ENCODE peak calls at places on chromosomes 1 and 21, in four cellular contexts. One of them, this sample, is unnamed.

GRCh38 chr21:26782349-26782748 is 62.9 kb downstream of the ADAMTS1 start:
- DNase-seq in GM12878: no peak
- DNase-seq in K562: no peak
- DNase-seq in HL-60: no peak
- DNase-seq in this sample: no peak

GRCh38 chr1:224644553-224645154 is 28.5 kb downstream of the CNIH3 start:
- DNase-seq in GM12878: peak
- DNase-seq in K562: peak
- DNase-seq in HL-60: peak
- DNase-seq in this sample: peak

GRCh38 chr1:94142022-94142421 is 21.1 kb upstream of the ABCA4 start:
- DNase-seq in GM12878: no peak
- DNase-seq in K562: no peak
- DNase-seq in HL-60: no peak
- DNase-seq in this sample: no peak

GRCh38 chr1:212606734-212607205 is 1.8 kb upstream of the ATF3 start:
- DNase-seq in GM12878: no peak
- DNase-seq in K562: no peak
- DNase-seq in HL-60: peak
- DNase-seq in this sample: peak

GRCh38 chr1:19024532-19024931 is 68.1 kb upstream of the IFFO2 start:
- DNase-seq in GM12878: no peak
- DNase-seq in K562: no peak
- DNase-seq in HL-60: no peak
- DNase-seq in this sample: no peak

GRCh38 chr1:245201827-245202226 is 47.0 kb downstream of the KIF26B start:
- DNase-seq in GM12878: no peak
- DNase-seq in K562: no peak
- DNase-seq in HL-60: no peak
- DNase-seq in this sample: no peak

GRCh38 chr1:32398401-32398800 is 4.2 kb upstream of the BSDC1 start:
- DNase-seq in GM12878: no peak
- DNase-seq in K562: no peak
- DNase-seq in HL-60: no peak
- DNase-seq in this sample: no peak

GRCh38 chr1:227725036-227725435 is 10.1 kb downstream of the JMJD4 start:
- DNase-seq in GM12878: no peak
- DNase-seq in K562: no peak
- DNase-seq in HL-60: no peak
- DNase-seq in this sample: no peak

GRCh38 chr1:74392186-74392585 is 120.2 kb downstream of the LRRC53 start:
- DNase-seq in GM12878: no peak
- DNase-seq in K562: no peak
- DNase-seq in HL-60: no peak
- DNase-seq in this sample: no peak

GRCh38 chr1:6008084-6008415 is 15.8 kb upstream of the NPHP4 start:
- DNase-seq in GM12878: no peak
- DNase-seq in K562: no peak
- DNase-seq in HL-60: no peak
- DNase-seq in this sample: no peak

DNA sequence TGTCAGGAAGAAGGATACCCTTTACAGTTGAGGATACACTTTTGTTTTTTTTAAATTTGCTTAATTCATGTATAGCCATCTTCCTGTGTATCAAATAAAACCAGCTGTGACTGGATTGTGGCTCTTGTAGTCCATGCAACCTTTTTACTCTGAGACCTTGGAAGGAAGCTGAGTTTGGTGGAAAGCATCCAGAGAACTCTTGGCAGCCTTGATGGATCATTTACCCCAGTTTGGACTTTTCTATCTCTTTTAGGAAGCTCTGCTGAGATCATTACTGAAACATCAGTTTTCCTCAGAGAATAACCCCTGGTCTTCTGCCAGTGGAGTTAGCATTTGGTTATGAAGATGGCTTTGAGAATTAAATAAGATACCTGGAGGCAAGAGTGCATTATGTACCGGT is 21.2 kb upstream of the APOBEC4 start:
- DNase-seq in GM12878: no peak
- DNase-seq in K562: no peak
- DNase-seq in HL-60: no peak
- DNase-seq in this sample: no peak
- TF ChIP-seq SPI1 in GM12878: no peak
- TF ChIP-seq SPI1 in K562: no peak
- TF ChIP-seq SPI1 in HL-60: no peak
- TF ChIP-seq SPI1 in this sample: no peak

GRCh38 chr1:38456564-38456876 is 403.1 kb downstream of the RRAGC start:
- DNase-seq in GM12878: no peak
- DNase-seq in K562: no peak
- DNase-seq in HL-60: no peak
- DNase-seq in this sample: no peak

GRCh38 chr1:38452246-38452645 is 405.7 kb upstream of the POU3F1 start:
- DNase-seq in GM12878: no peak
- DNase-seq in K562: no peak
- DNase-seq in HL-60: no peak
- DNase-seq in this sample: no peak

GRCh38 chr1:38455829-38456563 is 403.6 kb downstream of the RRAGC start:
- DNase-seq in GM12878: no peak
- DNase-seq in K562: no peak
- DNase-seq in HL-60: no peak
- DNase-seq in this sample: no peak

GRCh38 chr1:38454749-38455441 is 404.7 kb downstream of the RRAGC start:
- DNase-seq in GM12878: no peak
- DNase-seq in K562: no peak
- DNase-seq in HL-60: no peak
- DNase-seq in this sample: no peak

GRCh38 chr1:38454236-38454635 is 405.3 kb downstream of the RRAGC start:
- DNase-seq in GM12878: no peak
- DNase-seq in K562: peak
- DNase-seq in HL-60: no peak
- DNase-seq in this sample: no peak
- TF ChIP-seq SPI1 in GM12878: no peak
- TF ChIP-seq SPI1 in K562: no peak
- TF ChIP-seq SPI1 in HL-60: no peak
- TF ChIP-seq SPI1 in this sample: no peak

GRCh38 chr1:59063501-59063900 is 233.4 kb upstream of the FGGY start:
- DNase-seq in GM12878: no peak
- DNase-seq in K562: no peak
- DNase-seq in HL-60: peak
- DNase-seq in this sample: no peak

GRCh38 chr1:59066231-59066630 is 230.7 kb upstream of the FGGY start:
- DNase-seq in GM12878: no peak
- DNase-seq in K562: no peak
- DNase-seq in HL-60: no peak
- DNase-seq in this sample: no peak

GRCh38 chr1:59061876-59062275 is 235.0 kb upstream of the FGGY start:
- DNase-seq in GM12878: no peak
- DNase-seq in K562: no peak
- DNase-seq in HL-60: no peak
- DNase-seq in this sample: no peak

GRCh38 chr1:59064592-59064991 is 232.3 kb upstream of the FGGY start:
- DNase-seq in GM12878: no peak
- DNase-seq in K562: no peak
- DNase-seq in HL-60: no peak
- DNase-seq in this sample: no peak

GRCh38 chr1:59062743-59063142 is 234.2 kb upstream of the FGGY start:
- DNase-seq in GM12878: no peak
- DNase-seq in K562: no peak
- DNase-seq in HL-60: no peak
- DNase-seq in this sample: no peak
- TF ChIP-seq SPI1 in GM12878: no peak
- TF ChIP-seq SPI1 in K562: no peak
- TF ChIP-seq SPI1 in HL-60: no peak
- TF ChIP-seq SPI1 in this sample: no peak

DNA sequence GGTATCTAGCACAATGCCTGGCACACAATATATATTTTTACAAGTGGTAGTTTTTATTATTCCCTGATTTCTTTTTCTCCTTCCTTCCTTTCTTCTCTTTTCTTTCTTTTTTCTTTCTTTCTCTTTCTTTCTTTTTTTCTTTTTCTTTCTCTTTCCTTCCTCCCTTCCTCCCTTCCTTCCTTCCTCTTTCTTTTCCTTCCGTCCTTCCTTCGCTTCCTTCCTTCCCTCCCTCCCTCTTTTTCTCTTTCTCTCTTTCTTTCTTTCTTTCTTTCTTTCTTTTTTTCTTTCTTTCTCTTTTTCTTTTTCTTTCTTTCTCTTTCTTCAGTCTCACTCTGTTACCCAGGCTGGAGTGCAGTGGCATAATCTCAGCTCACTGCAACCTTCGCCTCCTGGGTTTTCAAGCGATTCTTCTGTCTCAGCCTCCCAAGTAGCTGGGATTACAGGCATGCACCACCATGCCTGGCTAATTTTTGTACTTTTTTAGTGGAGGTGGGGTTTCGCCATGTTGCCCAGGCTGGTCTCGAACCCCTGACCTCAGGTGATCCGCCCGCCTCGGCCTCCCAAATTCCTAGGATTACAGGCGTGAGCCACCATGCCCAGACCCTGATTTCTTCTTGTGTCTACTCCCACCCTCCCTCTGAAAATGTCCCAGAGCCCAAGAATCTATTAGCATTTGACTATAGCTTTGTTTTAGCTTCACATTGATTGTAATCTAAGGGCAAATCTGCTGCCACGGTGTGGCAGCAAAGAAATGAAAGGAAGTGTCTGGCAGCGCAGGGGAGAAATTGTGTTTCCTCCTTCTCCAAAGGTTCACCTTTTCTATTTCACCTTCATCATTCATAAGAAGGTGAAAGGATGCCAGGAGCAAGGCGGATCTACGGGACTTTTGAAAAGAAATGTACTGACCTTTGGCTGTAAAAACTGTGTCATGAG is 19.9 kb upstream of the ABCB10 start:
- DNase-seq in GM12878: no peak
- DNase-seq in K562: no peak
- DNase-seq in HL-60: no peak
- DNase-seq in this sample: no peak
- TF ChIP-seq SPI1 in GM12878: no peak
- TF ChIP-seq SPI1 in K562: no peak
- TF ChIP-seq SPI1 in HL-60: no peak
- TF ChIP-seq SPI1 in this sample: no peak

GRCh38 chr1:225848044-225848955 is 33.9 kb downstream of the TMEM63A start:
- DNase-seq in GM12878: peak
- DNase-seq in K562: no peak
- DNase-seq in HL-60: no peak
- DNase-seq in this sample: peak
- TF ChIP-seq SPI1 in GM12878: peak
- TF ChIP-seq SPI1 in K562: no peak
- TF ChIP-seq SPI1 in HL-60: no peak
- TF ChIP-seq SPI1 in this sample: peak

GRCh38 chr1:203097001-203097400 is 11.2 kb upstream of the MYOG start:
- DNase-seq in GM12878: no peak
- DNase-seq in K562: no peak
- DNase-seq in HL-60: no peak
- DNase-seq in this sample: no peak
- TF ChIP-seq SPI1 in GM12878: no peak
- TF ChIP-seq SPI1 in K562: no peak
- TF ChIP-seq SPI1 in HL-60: no peak
- TF ChIP-seq SPI1 in this sample: no peak

GRCh38 chr1:233340031-233340555 is 12.6 kb downstream of the MAP3K21 start:
- DNase-seq in GM12878: no peak
- DNase-seq in K562: no peak
- DNase-seq in HL-60: no peak
- DNase-seq in this sample: no peak
- TF ChIP-seq SPI1 in GM12878: no peak
- TF ChIP-seq SPI1 in K562: no peak
- TF ChIP-seq SPI1 in HL-60: no peak
- TF ChIP-seq SPI1 in this sample: no peak

DNA sequence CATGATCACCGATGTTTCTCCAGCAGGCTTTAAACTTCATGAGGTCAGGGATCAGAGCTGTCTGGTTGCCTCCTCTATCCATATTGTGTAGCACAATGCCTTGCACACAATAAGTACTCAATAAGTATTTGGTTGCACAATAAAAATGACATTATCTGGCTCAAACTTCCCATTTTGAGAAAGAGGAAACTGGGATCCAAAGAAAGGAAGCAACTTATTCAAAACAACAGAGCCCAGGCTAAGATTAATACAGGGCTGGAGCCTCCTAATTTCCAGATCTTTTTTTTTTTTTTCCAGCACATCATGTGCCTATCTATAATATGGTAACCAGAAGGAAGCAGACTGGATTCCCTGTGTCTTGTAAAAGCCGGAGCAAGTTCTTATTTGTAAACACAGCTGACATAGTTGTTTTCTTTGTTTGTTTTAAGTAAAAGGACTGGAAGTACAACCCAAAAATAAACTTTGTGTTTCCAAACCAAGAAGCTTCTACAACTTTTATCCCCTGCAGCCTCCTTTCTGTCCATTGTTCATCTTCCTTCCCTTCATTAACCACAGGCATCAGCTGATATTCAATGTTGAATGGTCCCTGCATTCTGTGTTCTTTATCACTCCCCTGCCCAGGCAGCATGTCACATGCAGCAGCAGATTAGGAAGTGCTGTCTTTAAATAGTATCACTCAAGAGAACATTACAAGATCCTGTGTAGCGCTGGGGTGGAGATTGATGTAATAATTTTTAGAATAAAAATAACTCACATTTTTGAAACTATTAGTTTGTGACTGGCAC is 71.2 kb upstream of the HOOK1 start:
- DNase-seq in GM12878: no peak
- DNase-seq in K562: no peak
- DNase-seq in HL-60: peak
- DNase-seq in this sample: no peak
- TF ChIP-seq SPI1 in GM12878: no peak
- TF ChIP-seq SPI1 in K562: no peak
- TF ChIP-seq SPI1 in HL-60: peak
- TF ChIP-seq SPI1 in this sample: no peak